ENCODE peak calls at places on chromosome 1, in five cellular contexts. I is neuronal stem cell, Q is spleen, E is PC-9, X is uterus. F is an unnamed sample. For H3K9me3, the result is how much of the 10 kb centered on the place peaks cover.

GRCh38 chr1:203136409-203137042 is 9.0 kb downstream of the ADORA1 start:
- DNase-seq in E (no peak), Q (no peak), X (no peak), I (no peak), F (no peak)

GRCh38 chr1:183235503-183235902 is 49.4 kb downstream of the LAMC2 start:
- DNase-seq in I (no peak), Q (no peak), X (no peak), E (no peak), F (no peak)

GRCh38 chr1:151990856-151991198 is 2.8 kb downstream of the S100A10 start:
- DNase-seq in Q (no peak), E (peak), X (peak), I (no peak), F (no peak)

GRCh38 chr1:40075251-40075650 is 21.8 kb downstream of the PPT1 start:
- DNase-seq in I (no peak), Q (no peak), E (no peak), X (no peak), F (no peak)

GRCh38 chr1:9849691-9850441 is 26.1 kb upstream of the CLSTN1 start:
- DNase-seq in I (no peak), X (no peak), E (no peak), Q (no peak), F (no peak)

GRCh38 chr1:212950243-212951057 is at the start of gene VASH2:
- DNase-seq in E (no peak), X (peak), Q (peak), I (peak), F (peak)

GRCh38 chr1:212980123-212980800 is 29.9 kb downstream of the VASH2 start:
- DNase-seq in I (peak), X (no peak), E (no peak), Q (no peak), F (no peak)

GRCh38 chr1:85259866-85260345 is 444 bp upstream of the C1orf52 start:
- DNase-seq in I (no peak), Q (no peak), E (no peak), X (peak), F (no peak)

GRCh38 chr1:21594495-21594894 is 74.7 kb downstream of the RAP1GAP start:
- DNase-seq in X (no peak), E (peak), Q (no peak), I (no peak), F (no peak)

GRCh38 chr1:157580179-157580827 is 17.6 kb downstream of the FCRL4 start:
- DNase-seq in E (peak), I (peak), Q (no peak), X (no peak), F (peak)

GRCh38 chr1:100074604-100075395 is 57.9 kb downstream of the SASS6 start:
- DNase-seq in I (no peak), X (no peak), E (no peak), Q (no peak), F (no peak)

GRCh38 chr1:39656416-39656815 is 15.5 kb downstream of the NT5C1A start:
- DNase-seq in I (no peak), Q (no peak), X (no peak), E (no peak), F (no peak)

GRCh38 chr1:203751051-203751450 is 13.9 kb upstream of the LAX1 start:
- DNase-seq in Q (no peak), E (no peak), I (no peak), X (no peak), F (no peak)

GRCh38 chr1:62500210-62500609 is 63.4 kb downstream of the USP1 start:
- DNase-seq in X (no peak), E (no peak), I (no peak), Q (no peak), F (no peak)

GRCh38 chr1:21496886-21497285 is 12.3 kb upstream of the ALPL start:
- DNase-seq in X (no peak), Q (no peak), E (no peak), I (no peak), F (no peak)

GRCh38 chr1:198605426-198605825 is 33.4 kb upstream of the PTPRC start:
- DNase-seq in Q (no peak), I (no peak), X (no peak), E (no peak), F (no peak)

GRCh38 chr1:208177656-208178055 is 66.5 kb downstream of the PLXNA2 start:
- DNase-seq in I (no peak), Q (no peak), X (no peak), E (peak), F (no peak)

GRCh38 chr1:87226341-87226760 is 102.3 kb upstream of the LMO4 start:
- DNase-seq in Q (no peak), E (peak), I (peak), X (peak), F (peak)

GRCh38 chr1:180935326-180936109 is 22.8 kb downstream of the KIAA1614 start:
- DNase-seq in X (no peak), I (no peak), Q (no peak), E (no peak), F (no peak)

DNA sequence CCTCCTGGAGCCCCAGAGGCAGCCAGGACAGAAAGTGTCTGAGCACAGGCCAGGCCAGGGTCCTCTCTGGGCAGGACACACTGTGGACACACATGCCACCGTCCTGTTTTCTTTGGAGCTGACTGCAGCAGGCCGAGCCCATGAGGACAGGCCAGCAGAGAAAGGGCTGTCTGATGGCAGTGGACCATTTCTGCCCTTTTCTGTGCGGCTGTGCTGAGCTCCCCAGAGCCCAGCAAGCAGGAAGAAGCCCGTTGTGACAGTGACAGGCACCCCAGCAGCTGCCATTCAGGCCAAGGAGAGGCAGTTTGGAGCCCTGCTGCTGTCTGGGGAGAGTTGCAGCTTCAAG is 115.8 kb upstream of the ARHGEF16 start:
- DNase-seq in X (no peak), E (no peak), Q (no peak), I (no peak), F (no peak)
- H3K9me3 ChIP-seq in X (under half), E (under half), Q (under half), I (under half), F (under half)

GRCh38 chr1:238674331-238674730 is 712.0 kb upstream of the CHRM3 start:
- DNase-seq in I (no peak), E (no peak), X (no peak), Q (no peak), F (no peak)
- H3K9me3 ChIP-seq in I (under half), E (under half), X (under half), Q (under half), F (under half)

GRCh38 chr1:188065917-188066316 is 1237.2 kb downstream of the PLA2G4A start:
- DNase-seq in X (no peak), Q (no peak), I (no peak), E (no peak), F (no peak)

DNA sequence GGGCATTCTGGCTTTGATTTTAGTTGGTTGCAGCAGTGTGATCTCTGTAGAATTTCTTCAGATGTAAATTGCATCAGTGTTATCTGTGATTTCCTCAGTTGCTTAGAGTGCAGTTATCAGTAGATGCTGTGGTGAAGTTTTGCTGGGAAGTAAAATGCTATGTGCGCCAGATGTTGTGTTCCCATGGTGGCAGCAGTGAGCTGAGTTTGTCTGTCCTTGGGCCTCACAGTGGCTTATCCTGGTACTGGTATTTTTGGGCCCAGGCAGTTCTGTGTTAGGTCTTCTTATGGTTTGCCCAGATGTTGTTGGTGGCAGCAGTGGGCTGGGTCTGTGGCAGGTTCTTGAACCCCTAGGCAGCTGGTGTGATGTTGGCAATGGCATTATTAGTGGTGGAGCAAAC is 1242.1 kb downstream of the PLA2G4A start:
- DNase-seq in X (no peak), E (no peak), Q (no peak), I (no peak), F (no peak)
- H3K9me3 ChIP-seq in X (under half), E (under half), Q (under half), I (under half), F (under half)

DNA sequence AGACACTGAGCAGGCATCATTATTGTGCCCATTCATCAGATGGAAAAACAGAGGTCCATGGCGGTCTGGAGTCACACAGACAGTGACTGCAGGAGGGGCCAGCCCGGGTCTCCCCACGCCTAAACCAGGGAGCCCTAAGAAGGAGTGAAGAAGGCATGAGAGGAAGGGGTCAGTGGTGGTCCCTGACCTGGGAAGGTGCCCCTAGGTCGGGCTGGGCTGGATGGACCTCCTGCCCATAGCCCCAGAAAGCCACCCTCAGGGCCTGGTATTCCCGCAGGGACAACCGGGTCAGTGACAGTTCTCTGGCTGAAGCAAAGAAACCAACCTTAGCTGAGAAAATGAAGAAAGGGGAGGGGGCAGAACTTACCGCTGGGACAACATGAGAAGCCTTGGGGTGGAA is 163.4 kb upstream of the C1orf174 start:
- DNase-seq in I (no peak), E (no peak), X (no peak), Q (no peak), F (no peak)
- H3K9me3 ChIP-seq in I (under half), E (under half), X (under half), Q (under half), F (under half)

DNA sequence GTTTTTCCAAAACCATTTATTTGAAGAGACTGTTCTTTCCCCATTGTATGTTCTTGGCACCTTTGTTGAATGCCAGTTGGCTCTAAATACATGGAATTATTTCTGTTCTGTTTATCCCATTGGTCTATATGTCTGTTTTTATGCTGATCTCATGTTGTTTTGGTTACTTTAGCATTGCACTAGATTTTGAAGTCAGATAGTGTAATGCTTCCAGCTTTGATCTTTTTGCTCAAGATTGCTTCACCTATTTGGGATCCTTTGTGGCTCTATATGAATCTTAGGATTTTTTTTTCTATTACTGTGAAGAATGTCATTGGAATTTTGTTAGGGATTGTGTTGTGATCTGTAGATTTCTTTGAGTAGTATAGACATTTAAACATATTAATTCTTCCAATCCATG is 139.2 kb upstream of the GPR52 start:
- DNase-seq in E (no peak), I (no peak), X (no peak), Q (no peak), F (no peak)
- H3K9me3 ChIP-seq in E (under half), I (under half), X (under half), Q (under half), F (under half)

GRCh38 chr1:247164694-247165093 is 7.1 kb downstream of the ZNF124 start:
- DNase-seq in Q (no peak), X (no peak), I (no peak), E (no peak), F (no peak)

GRCh38 chr1:247165674-247166073 is 6.1 kb downstream of the ZNF124 start:
- DNase-seq in Q (no peak), X (no peak), E (no peak), I (no peak), F (no peak)
- H3K9me3 ChIP-seq in Q (half or more), X (under half), E (under half), I (half or more), F (under half)

DNA sequence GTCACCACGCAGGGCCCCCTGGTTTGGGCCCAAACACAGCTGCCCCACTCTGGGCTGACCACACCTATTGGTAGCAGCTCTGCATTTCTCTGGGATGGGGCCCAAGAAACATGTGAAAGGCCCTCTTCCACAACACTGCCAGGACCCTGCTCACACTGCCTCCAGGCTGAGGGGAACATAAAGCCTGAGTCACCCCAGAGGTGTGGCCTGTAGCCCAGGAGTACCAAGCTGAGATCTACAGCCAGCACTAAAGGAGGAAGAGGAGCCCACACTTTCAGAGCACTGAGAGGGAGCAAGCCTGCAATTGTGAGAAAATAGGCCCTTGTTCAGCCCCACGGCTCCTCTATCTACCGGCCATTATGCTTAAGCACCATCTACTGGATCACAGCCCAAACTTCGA is 14.4 kb upstream of the OR2T10 start:
- DNase-seq in E (no peak), X (no peak), I (no peak), Q (no peak), F (no peak)
- H3K9me3 ChIP-seq in E (under half), X (under half), I (under half), Q (under half), F (under half)

GRCh38 chr1:171913385-171913784 is 72.1 kb downstream of the DNM3 start:
- DNase-seq in E (no peak), Q (no peak), I (no peak), X (no peak), F (no peak)

GRCh38 chr1:171912509-171913185 is 71.3 kb downstream of the DNM3 start:
- DNase-seq in Q (no peak), E (no peak), I (no peak), X (no peak), F (no peak)

GRCh38 chr1:171916315-171916771 is 75.0 kb downstream of the DNM3 start:
- DNase-seq in Q (no peak), I (no peak), X (no peak), E (no peak), F (no peak)

GRCh38 chr1:171919891-171920887 is 78.9 kb downstream of the DNM3 start:
- DNase-seq in X (no peak), Q (no peak), I (no peak), E (no peak), F (no peak)

DNA sequence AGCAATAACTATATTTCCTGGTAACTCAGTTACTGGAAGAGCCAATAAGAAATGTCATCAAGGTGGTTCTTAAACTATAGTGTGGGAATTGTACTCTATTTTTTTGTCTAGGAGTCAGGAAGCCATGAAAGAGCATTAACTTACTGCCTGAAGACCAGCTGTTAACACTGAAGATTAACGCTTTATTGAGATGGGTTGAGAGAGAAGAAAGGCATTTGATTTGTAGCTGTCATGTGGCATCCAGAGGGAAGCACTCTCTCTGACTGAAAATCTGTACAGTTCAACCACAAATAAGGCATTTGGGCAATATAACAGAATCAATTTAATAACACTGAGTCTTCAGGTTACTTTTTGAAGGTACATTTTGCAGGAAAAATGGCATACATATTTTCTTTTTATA is 76.1 kb downstream of the DNM3 start:
- DNase-seq in E (no peak), X (no peak), I (no peak), Q (no peak), F (no peak)
- H3K9me3 ChIP-seq in E (under half), X (under half), I (under half), Q (under half), F (under half)

DNA sequence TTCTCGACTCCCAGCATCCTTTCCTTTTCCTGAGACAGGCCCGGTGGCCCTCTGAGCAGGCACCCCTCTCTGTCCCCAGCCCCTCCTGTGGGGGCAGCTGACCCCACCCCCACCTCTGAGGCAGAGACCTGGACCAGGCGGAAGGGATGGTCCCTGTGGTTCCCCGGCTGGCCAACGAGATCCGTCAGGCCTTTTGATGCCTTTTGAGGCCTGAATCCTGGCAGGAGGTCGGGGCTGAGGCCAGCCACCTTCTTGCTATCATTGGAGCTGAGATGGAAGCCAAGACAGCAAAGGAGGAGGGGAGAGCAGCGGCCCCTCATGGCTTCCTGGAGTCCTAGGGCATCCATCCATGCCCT is 50.1 kb upstream of the ACTRT2 start:
- DNase-seq in E (no peak), I (no peak), Q (peak), X (no peak), F (no peak)
- H3K9me3 ChIP-seq in E (under half), I (under half), Q (under half), X (under half), F (under half)

F was measured in iPS DF 6.9.